ENCODE peak calls at places on chromosome 10, in nine cellular contexts. C is esophagus squamous epithelium, J is fibroblast of pulmonary artery, X is endothelial cell of umbilical vein, U is adrenal gland, R is vagina, V is AG04450, T is prostate gland, W is upper lobe of right lung. O is an unnamed sample.

GRCh38 chr10:48501806-48502771 is 102.8 kb downstream of the ARHGAP22 start:
- DNase-seq in X (no peak), U (peak; percentile 27), J (no peak), T (no peak), R (no peak), V (no peak), W (no peak), C (no peak), O (no peak)

GRCh38 chr10:71767420-71768035 is 5.8 kb downstream of the VSIR start:
- DNase-seq in T (no peak), V (no peak), U (peak; percentile 79), R (no peak), J (peak; percentile 46), X (peak; percentile 43), C (no peak), W (no peak), O (no peak)

GRCh38 chr10:75108684-75109458 is 2.6 kb upstream of the SAMD8 start:
- DNase-seq in J (peak; percentile 31), X (no peak), U (no peak), T (no peak), C (no peak), W (no peak), V (no peak), R (no peak), O (no peak)

GRCh38 chr10:18164771-18165361 is 24.6 kb downstream of the CACNB2 start:
- DNase-seq in U (no peak), R (no peak), J (peak; percentile 94), T (no peak), V (peak; percentile 92), X (no peak), C (no peak), W (no peak), O (no peak)

GRCh38 chr10:50281967-50282522 is 30.7 kb upstream of the ASAH2 start:
- DNase-seq in X (no peak), R (no peak), U (no peak), J (no peak), C (no peak), V (no peak), T (no peak), W (no peak), O (no peak)

GRCh38 chr10:121425623-121426022 is 172.6 kb downstream of the FGFR2 start:
- DNase-seq in C (no peak), X (no peak), W (no peak), T (no peak), U (no peak), J (no peak), V (no peak), R (no peak), O (no peak)

GRCh38 chr10:68600041-68600778 is 40.1 kb downstream of the TET1 start:
- DNase-seq in J (peak; percentile 87), U (peak; percentile 85), R (no peak), T (peak; percentile 60), V (peak; percentile 54), W (peak; percentile 71), X (peak; percentile 86), C (peak; percentile 14), O (peak; percentile 77)

GRCh38 chr10:70786799-70787415 is 1.7 kb upstream of the TBATA start:
- DNase-seq in W (no peak), C (no peak), V (peak; percentile 1), J (no peak), R (peak; percentile 27), U (no peak), X (no peak), T (no peak), O (no peak)

GRCh38 chr10:86942441-86943315 is 14.7 kb downstream of the MMRN2 start:
- DNase-seq in V (no peak), T (no peak), C (no peak), U (peak; percentile 52), R (peak; percentile 37), W (no peak), X (no peak), J (no peak), O (peak; percentile 82)

GRCh38 chr10:119268871-119269506 is 61.6 kb downstream of the GRK5 start:
- DNase-seq in W (peak; percentile 54), J (peak; percentile 56), X (peak; percentile 46), C (no peak), V (no peak), T (no peak), R (no peak), U (no peak), O (no peak)

GRCh38 chr10:131651674-131652093 is 249.1 kb upstream of the PPP2R2D start:
- DNase-seq in U (no peak), V (no peak), T (no peak), R (no peak), X (no peak), J (no peak), C (no peak), W (peak; percentile 38), O (peak; percentile 61)

GRCh38 chr10:59895629-59896116 is 10.7 kb downstream of the CCDC6 start:
- DNase-seq in T (no peak), W (no peak), R (no peak), C (no peak), X (no peak), V (no peak), J (no peak), U (peak; percentile 64), O (no peak)

GRCh38 chr10:72254891-72255568 is 18.7 kb upstream of the DDIT4 start:
- DNase-seq in V (no peak), X (peak; percentile 52), C (no peak), T (peak; percentile 94), J (peak; percentile 87), U (peak; percentile 97), W (peak; percentile 91), R (peak; percentile 95), O (peak; percentile 86)

DNA sequence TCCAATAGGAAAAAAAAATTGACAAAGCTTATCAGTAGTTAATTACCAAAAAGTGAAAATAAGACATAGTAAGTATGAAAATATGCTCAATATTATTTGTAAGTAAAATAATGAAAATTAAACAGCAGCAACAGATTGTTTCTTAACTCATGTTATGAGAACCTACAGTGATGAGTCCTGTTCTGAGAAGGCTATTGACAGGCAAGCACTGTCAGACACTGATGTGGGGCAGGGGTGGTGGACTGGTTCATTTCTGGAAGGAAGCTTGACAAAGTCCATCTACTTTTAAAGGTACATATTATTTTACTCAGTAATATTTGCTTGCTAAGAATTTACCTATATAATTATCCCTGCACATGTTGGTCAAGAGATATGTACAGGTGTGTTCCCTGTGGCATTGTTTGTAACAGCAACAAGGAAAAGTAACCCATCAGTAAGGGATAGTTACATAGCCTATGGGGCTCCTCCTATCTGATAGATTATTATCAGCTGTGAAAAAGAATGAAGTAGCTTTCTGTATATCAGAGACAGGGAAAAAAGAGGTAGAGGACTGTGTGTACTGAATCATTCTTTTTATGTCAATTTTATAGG is 161.6 kb downstream of the RTKN2 start:
- DNase-seq in X (no peak), W (no peak), J (no peak), U (no peak), C (no peak), T (no peak), R (no peak), V (no peak), O (no peak)
- H3K4me3 ChIP-seq in X (no peak overlapping the region), W (no peak overlapping the region), J (no peak overlapping the region), U (no peak overlapping the region), C (no peak overlapping the region), T (no peak overlapping the region), R (no peak overlapping the region), V (no peak overlapping the region), O (no peak overlapping the region)

GRCh38 chr10:77418211-77418640 is 219.4 kb downstream of the KCNMA1 start:
- DNase-seq in W (no peak), R (no peak), T (no peak), C (no peak), V (no peak), J (no peak), U (no peak), X (no peak), O (no peak)
- H3K4me3 ChIP-seq in W (no peak overlapping the region), R (no peak overlapping the region), T (no peak overlapping the region), C (no peak overlapping the region), V (no peak overlapping the region), J (no peak overlapping the region), U (no peak overlapping the region), X (no peak overlapping the region), O (no peak overlapping the region)

DNA sequence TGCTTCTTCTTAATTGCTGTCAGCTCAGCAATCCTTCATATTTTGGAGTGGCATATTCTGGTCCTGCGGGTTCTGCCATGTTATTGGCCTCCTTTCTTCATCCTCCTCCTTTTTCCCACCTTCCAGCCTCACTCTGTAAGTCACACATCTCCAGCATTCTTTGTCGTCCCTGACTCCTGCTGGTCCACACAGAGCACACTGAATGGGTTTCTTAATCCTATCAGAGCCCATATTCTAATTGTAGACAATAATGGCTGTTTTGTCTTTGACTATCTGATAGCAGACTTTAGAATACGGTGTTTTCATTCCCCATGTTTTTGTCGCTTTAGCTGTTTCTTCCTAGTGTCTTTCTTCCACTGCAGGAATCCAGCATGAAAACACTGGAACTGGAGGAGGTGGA is 389.6 kb downstream of the REEP3 start:
- DNase-seq in T (no peak), R (no peak), V (no peak), C (no peak), U (no peak), W (no peak), X (no peak), J (no peak), O (no peak)
- H3K4me3 ChIP-seq in T (no peak overlapping the region), R (no peak overlapping the region), V (no peak overlapping the region), C (no peak overlapping the region), U (no peak overlapping the region), W (no peak overlapping the region), X (no peak overlapping the region), J (no peak overlapping the region), O (no peak overlapping the region)

GRCh38 chr10:29728541-29729049 is 93.8 kb upstream of the SVIL start:
- DNase-seq in T (no peak), X (peak; percentile 15), R (no peak), V (no peak), W (no peak), J (no peak), U (no peak), C (no peak), O (no peak)

GRCh38 chr10:29723704-29724103 is 88.9 kb upstream of the SVIL start:
- DNase-seq in C (no peak), V (no peak), T (no peak), J (peak; percentile 85), R (no peak), W (no peak), U (no peak), X (no peak), O (no peak)

GRCh38 chr10:29722777-29723176 is 88.0 kb upstream of the SVIL start:
- DNase-seq in U (no peak), R (no peak), J (no peak), V (no peak), W (no peak), X (no peak), C (no peak), T (no peak), O (no peak)

GRCh38 chr10:29720149-29720548 is 85.4 kb upstream of the SVIL start:
- DNase-seq in X (no peak), U (no peak), T (no peak), J (no peak), R (no peak), V (no peak), W (no peak), C (no peak), O (no peak)

DNA sequence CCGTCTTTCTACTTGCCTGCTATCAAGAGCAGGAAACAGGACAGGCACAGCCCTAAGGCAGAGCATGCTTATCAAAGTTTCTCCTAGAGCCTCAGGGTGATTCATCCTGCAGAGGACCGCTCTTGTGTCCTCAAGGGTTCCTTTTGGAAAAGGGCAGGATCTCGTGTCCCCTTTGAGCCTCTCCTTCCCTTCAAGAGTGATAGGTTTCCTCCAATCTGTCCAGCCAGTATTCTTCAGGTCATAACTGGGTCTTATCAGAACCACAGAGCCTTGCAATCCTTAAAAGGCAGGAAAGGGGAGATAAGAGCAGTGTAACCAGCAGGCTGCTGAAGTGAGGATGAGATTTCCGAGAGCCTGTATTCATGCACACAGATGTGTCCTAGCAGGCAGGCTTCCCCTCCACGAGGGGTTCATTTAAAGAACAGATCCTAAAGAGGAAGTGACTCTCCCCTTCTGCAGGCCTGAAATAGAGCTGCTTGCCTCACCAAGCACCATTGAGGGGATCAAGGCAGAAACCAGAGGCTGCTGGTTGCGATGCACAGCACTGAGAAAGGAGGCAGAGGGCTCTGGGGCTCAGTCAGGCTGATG is 90.5 kb upstream of the SVIL start:
- DNase-seq in X (peak; percentile 52), V (no peak), J (peak; percentile 48), R (no peak), C (no peak), T (no peak), U (peak; percentile 69), W (no peak), O (no peak)
- H3K4me3 ChIP-seq in X (no peak overlapping the region), V (no peak overlapping the region), J (no peak overlapping the region), R (no peak overlapping the region), C (no peak overlapping the region), T (no peak overlapping the region), U (no peak overlapping the region), W (no peak overlapping the region), O (no peak overlapping the region)

O was measured in left lung.